ENCODE peak calls at places on chromosome 4, in seven cellular contexts. V is ovary, Z is NB4, B is endothelial cell of umbilical vein, U is uterus, K is spleen, Y is Peyer's patch. H is an unnamed sample.

GRCh38 chr4:176841730-176842129 is 49.0 kb upstream of the VEGFC start:
- DNase-seq in V (no peak), Z (no peak), B (peak), U (no peak), K (no peak), Y (no peak), H (no peak)

GRCh38 chr4:111537861-111538260 is 607.4 kb upstream of the FAM241A start:
- DNase-seq in V (no peak), Z (no peak), B (no peak), U (no peak), K (no peak), Y (no peak), H (no peak)

GRCh38 chr4:38687571-38688011 is 23.6 kb downstream of the KLF3 start:
- DNase-seq in V (no peak), Z (no peak), B (peak), U (no peak), K (no peak), Y (no peak), H (no peak)

GRCh38 chr4:56426273-56426672 is 9.1 kb downstream of the PPAT start:
- DNase-seq in V (no peak), Z (no peak), B (no peak), U (no peak), K (no peak), Y (no peak), H (no peak)

GRCh38 chr4:6154875-6155274 is 45.5 kb downstream of the JAKMIP1 start:
- DNase-seq in V (no peak), Z (no peak), B (no peak), U (no peak), K (no peak), Y (no peak), H (no peak)

GRCh38 chr4:110970642-110971041 is 347.8 kb upstream of the PITX2 start:
- DNase-seq in V (no peak), Z (peak), B (peak), U (no peak), K (no peak), Y (peak), H (peak)

GRCh38 chr4:116055857-116056827 is 942.7 kb upstream of the NDST4 start:
- DNase-seq in V (no peak), Z (peak), B (peak), U (no peak), K (no peak), Y (no peak), H (peak)

GRCh38 chr4:151409470-151410313 is 716 bp downstream of the FHIP1A start:
- DNase-seq in V (peak), Z (peak), B (no peak), U (peak), K (peak), Y (peak), H (no peak)

GRCh38 chr4:74431113-74431826 is 13.7 kb upstream of the AREG start:
- DNase-seq in V (no peak), Z (peak), B (peak), U (no peak), K (no peak), Y (no peak), H (peak)

GRCh38 chr4:20544645-20545044 is 155.6 kb upstream of the PACRGL start:
- DNase-seq in V (no peak), Z (peak), B (peak), U (no peak), K (no peak), Y (no peak), H (peak)

GRCh38 chr4:31141141-31141811 is 421.1 kb downstream of the PCDH7 start:
- DNase-seq in V (no peak), Z (no peak), B (no peak), U (no peak), K (no peak), Y (no peak), H (no peak)

GRCh38 chr4:68011684-68012083 is 48.4 kb upstream of the TMPRSS11A start:
- DNase-seq in V (no peak), Z (no peak), B (no peak), U (no peak), K (no peak), Y (no peak), H (no peak)

GRCh38 chr4:140252144-140252741 is 98.3 kb upstream of the MAML3 start:
- DNase-seq in V (peak), Z (peak), B (peak), U (peak), K (no peak), Y (peak), H (no peak)

GRCh38 chr4:151801547-151802516 is 41.0 kb upstream of the GATB start:
- DNase-seq in V (no peak), Z (peak), B (peak), U (no peak), K (no peak), Y (peak), H (peak)

GRCh38 chr4:184168406-184169019 is 49.2 kb downstream of the ENPP6 start:
- DNase-seq in V (peak), Z (peak), B (peak), U (peak), K (peak), Y (peak), H (peak)

GRCh38 chr4:168825975-168826374 is 184.1 kb downstream of the CBR4 start:
- DNase-seq in V (no peak), Z (no peak), B (no peak), U (no peak), K (no peak), Y (no peak), H (no peak)

GRCh38 chr4:109801895-109802319 is at the start of gene CFI:
- DNase-seq in V (no peak), Z (no peak), B (peak), U (no peak), K (no peak), Y (no peak), H (no peak)

GRCh38 chr4:27094785-27095184 is 234.1 kb downstream of the STIM2 start:
- DNase-seq in V (no peak), Z (no peak), B (no peak), U (no peak), K (no peak), Y (no peak), H (no peak)

GRCh38 chr4:38100474-38101255 is 140.5 kb downstream of the PTTG2 start:
- DNase-seq in V (no peak), Z (no peak), B (no peak), U (no peak), K (no peak), Y (no peak), H (no peak)

GRCh38 chr4:168386002-168386401 is 67.5 kb upstream of the DDX60 start:
- DNase-seq in V (no peak), Z (no peak), B (peak), U (no peak), K (peak), Y (no peak), H (no peak)

GRCh38 chr4:533318-534100 is 34.5 kb downstream of the PIGG start:
- DNase-seq in V (no peak), Z (no peak), B (no peak), U (no peak), K (peak), Y (no peak), H (no peak)

GRCh38 chr4:118076958-118077766 is 42.9 kb downstream of the NDST3 start:
- DNase-seq in V (no peak), Z (peak), B (peak), U (no peak), K (no peak), Y (peak), H (peak)

GRCh38 chr4:113394730-113395530 is 345.5 kb downstream of the ANK2 start:
- DNase-seq in V (no peak), Z (peak), B (peak), U (peak), K (no peak), Y (no peak), H (peak)

GRCh38 chr4:7365472-7366179 is 69.1 kb downstream of the PSAPL1 start:
- DNase-seq in V (peak), Z (no peak), B (no peak), U (no peak), K (peak), Y (no peak), H (no peak)

GRCh38 chr4:186016796-186017195 is 52.2 kb upstream of the TLR3 start:
- DNase-seq in V (no peak), Z (no peak), B (no peak), U (no peak), K (no peak), Y (no peak), H (no peak)

DNA sequence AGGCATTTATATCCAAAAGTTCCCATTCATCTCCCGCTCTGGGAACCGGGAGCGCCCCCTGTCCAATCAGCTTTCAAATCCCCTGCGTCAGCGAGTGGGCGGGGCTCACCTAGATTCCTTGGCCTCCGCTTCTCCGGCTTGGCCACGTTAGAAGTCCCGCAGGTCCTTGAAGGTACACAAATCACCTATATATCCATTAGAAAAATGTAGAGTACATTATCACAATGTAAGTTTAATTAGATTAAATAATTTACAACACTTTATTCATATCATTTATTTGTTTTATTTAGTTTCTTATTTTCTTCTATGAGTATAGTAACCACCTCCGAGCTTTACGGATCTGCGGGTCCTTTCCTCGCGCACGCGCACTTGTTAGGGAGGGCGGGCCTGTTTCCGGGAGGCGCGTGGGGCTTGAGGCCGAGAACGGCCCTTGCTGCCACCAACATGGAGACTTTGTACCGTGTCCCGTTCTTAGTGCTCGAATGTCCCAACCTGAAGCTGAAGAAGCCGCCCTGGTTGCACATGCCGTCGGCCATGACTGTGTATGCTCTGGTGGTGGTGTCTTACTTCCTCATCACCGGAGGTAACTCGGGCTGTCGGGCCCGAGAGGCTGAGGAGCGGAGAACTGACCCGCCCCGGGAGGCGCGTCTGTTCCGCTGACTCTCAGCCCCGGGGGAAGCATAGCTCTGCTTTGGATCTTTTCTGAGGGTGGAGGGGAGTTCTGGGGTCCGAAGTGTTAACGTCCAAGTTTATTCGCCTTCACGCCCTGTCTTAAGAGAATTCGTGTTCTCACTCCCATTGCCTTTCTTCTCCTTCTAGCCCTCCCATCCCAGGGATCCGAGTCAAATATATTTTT is at the start of gene OSTC:
- DNase-seq in V (peak), Z (peak), B (peak), U (peak), K (peak), Y (peak), H (peak)
- TF ChIP-seq POLR2A in V (peak), Z (peak), B (peak), U (peak), K (no peak), Y (peak), H (peak)

DNA sequence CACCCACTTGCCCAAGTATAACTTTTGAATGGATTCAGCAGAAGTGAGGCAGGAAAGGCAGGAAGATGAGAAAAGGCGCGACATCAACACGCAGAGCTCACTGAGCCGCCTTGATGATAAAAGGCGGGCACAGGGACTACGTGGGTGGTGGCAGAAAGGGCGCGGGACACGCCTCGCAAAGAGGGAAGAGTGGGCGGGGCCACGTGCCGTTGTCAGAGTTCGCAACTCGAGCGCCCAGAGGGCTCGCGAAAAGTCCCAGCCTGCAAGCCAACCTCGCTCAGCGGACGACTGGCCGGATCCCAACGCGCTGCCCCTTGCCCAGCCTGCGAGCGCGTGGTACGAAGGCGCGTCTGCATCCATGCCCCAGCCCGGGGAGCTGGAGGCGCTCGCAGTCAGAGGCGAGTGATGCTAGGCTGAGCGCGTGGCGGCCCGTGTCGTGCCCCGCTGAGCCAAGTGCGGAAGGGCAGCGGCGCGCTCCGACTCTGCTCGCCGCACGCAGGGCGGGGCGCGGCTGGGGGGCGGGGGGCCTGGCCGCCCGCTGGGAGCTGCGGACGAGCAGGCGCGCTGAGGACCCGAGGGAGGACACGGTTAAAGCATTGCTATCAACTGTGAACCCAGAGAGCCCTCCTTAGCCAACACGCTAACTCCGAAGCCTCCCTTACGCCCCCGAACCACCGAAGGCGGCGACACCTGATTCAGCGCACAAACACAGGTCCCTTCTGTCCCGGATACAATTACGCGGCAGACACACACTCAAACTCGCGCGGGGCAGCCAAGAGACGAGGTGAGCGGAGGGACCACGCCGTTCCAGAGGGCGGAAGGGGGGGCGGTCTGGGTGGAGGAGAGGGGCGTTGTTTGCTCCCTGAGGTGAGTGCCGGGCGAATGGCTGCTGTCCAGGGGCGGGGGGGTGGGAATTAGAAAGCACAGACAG is at the start of gene UGT8:
- DNase-seq in V (no peak), Z (peak), B (peak), U (no peak), K (peak), Y (peak), H (no peak)
- TF ChIP-seq POLR2A in V (no peak), Z (no peak), B (no peak), U (no peak), K (peak), Y (peak), H (no peak)

GRCh38 chr4:128757712-128758111 is 51.8 kb upstream of the JADE1 start:
- DNase-seq in V (no peak), Z (no peak), B (no peak), U (no peak), K (no peak), Y (no peak), H (no peak)
- TF ChIP-seq POLR2A in V (no peak), Z (no peak), B (no peak), U (no peak), K (no peak), Y (no peak), H (no peak)

GRCh38 chr4:159278399-159278798 is 175.5 kb downstream of the RAPGEF2 start:
- DNase-seq in V (no peak), Z (no peak), B (no peak), U (no peak), K (no peak), Y (no peak), H (no peak)
- TF ChIP-seq POLR2A in V (no peak), Z (no peak), B (no peak), U (no peak), K (no peak), Y (no peak), H (no peak)

GRCh38 chr4:25308761-25309160 is 3.8 kb upstream of the ZCCHC4 start:
- DNase-seq in V (no peak), Z (no peak), B (no peak), U (no peak), K (no peak), Y (no peak), H (no peak)

GRCh38 chr4:25313194-25313895 is 771 bp downstream of the ZCCHC4 start:
- DNase-seq in V (no peak), Z (peak), B (no peak), U (no peak), K (no peak), Y (no peak), H (peak)

GRCh38 chr4:25310825-25311210 is 1.8 kb upstream of the ZCCHC4 start:
- DNase-seq in V (no peak), Z (no peak), B (no peak), U (no peak), K (no peak), Y (no peak), H (no peak)

GRCh38 chr4:25310066-25310824 is 2.3 kb upstream of the ZCCHC4 start:
- DNase-seq in V (no peak), Z (peak), B (no peak), U (no peak), K (no peak), Y (no peak), H (peak)

GRCh38 chr4:25312496-25313193 is at the start of gene ZCCHC4:
- DNase-seq in V (peak), Z (peak), B (peak), U (peak), K (peak), Y (peak), H (peak)
- TF ChIP-seq POLR2A in V (peak), Z (peak), B (peak), U (no peak), K (peak), Y (peak), H (peak)

DNA sequence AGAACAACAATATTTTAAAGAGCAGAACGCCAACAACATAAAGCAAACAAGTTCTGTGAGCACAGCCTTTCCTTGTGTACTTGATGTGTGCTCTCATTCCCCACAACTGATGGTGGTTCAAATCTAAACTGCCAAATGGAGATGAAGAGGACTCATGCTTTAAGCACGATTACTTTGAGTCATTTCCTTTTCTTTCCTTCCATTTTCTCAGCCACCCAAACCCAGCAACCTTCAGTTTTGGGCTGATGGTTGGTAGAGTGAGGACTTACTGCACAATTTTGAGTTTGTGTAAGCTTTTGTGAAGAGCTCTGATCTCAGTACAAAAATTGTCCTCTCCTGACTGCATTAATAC is 1.7 kb downstream of the NSD2 start:
- DNase-seq in V (no peak), Z (peak), B (peak), U (no peak), K (no peak), Y (no peak), H (peak)
- TF ChIP-seq POLR2A in V (no peak), Z (no peak), B (peak), U (no peak), K (no peak), Y (no peak), H (no peak)

GRCh38 chr4:40245794-40246546 is 49.1 kb downstream of the RHOH start:
- DNase-seq in V (no peak), Z (no peak), B (no peak), U (no peak), K (no peak), Y (no peak), H (no peak)
- TF ChIP-seq POLR2A in V (no peak), Z (no peak), B (no peak), U (no peak), K (no peak), Y (no peak), H (no peak)

GRCh38 chr4:108622022-108622421 is 1.6 kb downstream of the RPL34 start:
- DNase-seq in V (no peak), Z (no peak), B (no peak), U (no peak), K (no peak), Y (no peak), H (no peak)

GRCh38 chr4:108622828-108623227 is 2.5 kb downstream of the RPL34 start:
- DNase-seq in V (no peak), Z (no peak), B (no peak), U (no peak), K (no peak), Y (no peak), H (no peak)

GRCh38 chr4:108628411-108628810 is 8.0 kb downstream of the RPL34 start:
- DNase-seq in V (no peak), Z (no peak), B (no peak), U (no peak), K (no peak), Y (no peak), H (no peak)

GRCh38 chr4:108624263-108625056 is 4.1 kb downstream of the RPL34 start:
- DNase-seq in V (no peak), Z (no peak), B (no peak), U (no peak), K (no peak), Y (no peak), H (no peak)

DNA sequence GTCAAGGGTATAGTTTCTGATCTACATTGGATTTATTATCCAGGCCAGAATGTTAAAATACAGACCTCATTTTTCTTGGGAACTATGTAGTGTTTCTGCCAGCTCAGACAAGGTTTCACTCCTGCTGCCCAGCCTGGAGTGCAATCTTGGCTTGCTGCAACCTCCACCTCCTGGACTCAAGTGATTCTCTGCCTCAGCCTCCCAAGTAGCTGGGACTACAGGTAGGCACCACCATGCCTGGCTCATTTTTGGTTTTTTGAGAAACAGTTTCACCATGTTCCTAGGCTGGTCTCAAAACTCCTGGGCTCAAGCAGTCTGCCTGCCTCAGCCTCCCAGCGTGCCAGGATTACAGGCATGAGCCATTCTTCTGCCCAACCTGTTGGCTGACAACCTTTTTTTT is 5.7 kb downstream of the RPL34 start:
- DNase-seq in V (no peak), Z (no peak), B (no peak), U (no peak), K (no peak), Y (no peak), H (no peak)
- TF ChIP-seq POLR2A in V (no peak), Z (no peak), B (no peak), U (no peak), K (no peak), Y (no peak), H (no peak)

DNA sequence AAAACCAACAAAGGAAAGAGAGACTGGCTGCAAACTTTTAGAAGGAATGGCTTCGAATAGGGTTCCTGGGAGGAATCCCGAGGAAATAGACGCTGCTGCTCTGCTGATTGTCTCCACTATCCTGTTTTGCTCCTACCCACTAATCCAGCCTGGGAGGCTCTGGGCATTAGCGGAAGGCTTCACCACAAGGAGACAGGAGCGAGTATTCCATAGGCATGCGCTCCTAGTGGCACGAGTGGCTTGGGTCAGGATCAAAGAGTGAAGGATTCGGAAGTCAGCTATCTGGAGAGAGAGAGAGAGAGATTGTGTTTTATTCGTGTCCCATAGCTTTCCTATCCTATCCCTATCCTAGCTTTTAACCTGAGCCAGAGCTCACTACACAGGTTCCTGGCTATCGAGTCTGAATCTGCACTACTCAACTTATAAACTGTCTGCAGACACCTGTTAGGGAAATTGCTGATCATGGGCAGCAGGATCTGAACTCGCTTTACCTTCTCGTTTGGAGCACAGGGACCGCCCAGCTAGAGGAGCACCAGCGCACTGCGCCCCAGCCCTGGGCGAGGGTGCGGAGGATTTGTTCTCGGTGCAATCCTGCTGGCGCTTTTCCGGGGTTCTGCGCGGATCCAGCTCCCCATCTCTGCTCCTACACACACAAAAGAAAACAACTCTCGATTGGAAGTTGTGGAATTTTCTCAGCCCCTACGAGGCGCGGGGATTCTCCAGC is 740 bp upstream of the NPY2R start:
- DNase-seq in V (no peak), Z (no peak), B (peak), U (no peak), K (no peak), Y (no peak), H (no peak)
- TF ChIP-seq POLR2A in V (no peak), Z (no peak), B (no peak), U (no peak), K (no peak), Y (no peak), H (no peak)

H was measured in erythroblast.